ENCODE peak calls at places on chromosomes 2 and 18, in six cellular contexts. U, P, N, Q, T and I are unnamed samples.
A peak's percentile ranks its signal among the peaks of the same experiment; 100 is the strongest.

GRCh38 chr2:230680463-230681195 is 32.0 kb upstream of the CAB39 start:
- DNase-seq in Q (no peak), U (no peak), P (peak; percentile 86), T (no peak), N (no peak), I (no peak)

GRCh38 chr2:61377046-61377445 is 93.8 kb downstream of the USP34 start:
- DNase-seq in P (peak; percentile 21), N (no peak), T (no peak), U (no peak), Q (no peak), I (no peak)

GRCh38 chr2:164456599-164456998 is 164.7 kb downstream of the GRB14 start:
- DNase-seq in N (no peak), Q (no peak), T (no peak), P (no peak), U (no peak), I (no peak)

GRCh38 chr18:44497294-44497693 is 183.4 kb upstream of the SETBP1 start:
- DNase-seq in T (no peak), Q (no peak), U (no peak), P (no peak), N (no peak), I (no peak)

GRCh38 chr2:234691968-234692955 is 195.4 kb upstream of the ARL4C start:
- DNase-seq in T (no peak), N (no peak), Q (no peak), U (no peak), P (no peak), I (no peak)

GRCh38 chr2:214139630-214140284 is 271.1 kb upstream of the VWC2L start:
- DNase-seq in Q (no peak), T (no peak), U (no peak), P (no peak), N (no peak), I (no peak)

GRCh38 chr2:146189541-146189940 is 1655.3 kb upstream of the ACVR2A start:
- DNase-seq in U (no peak), P (no peak), N (peak; percentile 46), T (no peak), Q (no peak), I (no peak)

GRCh38 chr2:176583530-176584101 is 314.4 kb downstream of the MTX2 start:
- DNase-seq in U (no peak), N (no peak), Q (no peak), P (peak; percentile 31), T (peak; percentile 48), I (no peak)

GRCh38 chr2:235044501-235045271 is 92.9 kb downstream of the SH3BP4 start:
- DNase-seq in Q (no peak), N (no peak), T (no peak), P (no peak), U (no peak), I (no peak)

GRCh38 chr2:24843461-24843860 is 50.2 kb downstream of the CENPO start:
- DNase-seq in U (no peak), P (no peak), T (no peak), Q (no peak), N (no peak), I (no peak)

GRCh38 chr2:148658807-148659722 is 14.5 kb downstream of the EPC2 start:
- DNase-seq in T (peak; percentile 87), Q (no peak), P (peak; percentile 79), N (peak; percentile 60), U (no peak), I (no peak)

GRCh38 chr2:150478206-150478974 is 9.1 kb downstream of the RND3 start:
- DNase-seq in Q (no peak), U (no peak), N (peak; percentile 55), T (no peak), P (peak; percentile 31), I (peak; percentile 33)

GRCh38 chr2:99488999-99489757 is 639 bp downstream of the REV1 start:
- DNase-seq in U (no peak), P (peak; percentile 38), N (peak; percentile 70), Q (peak; percentile 53), T (peak; percentile 72), I (no peak)

GRCh38 chr2:113720167-113720566 is 36.3 kb downstream of the SLC35F5 start:
- DNase-seq in U (no peak), P (peak; percentile 20), Q (no peak), N (peak; percentile 13), T (peak; percentile 35), I (no peak)

GRCh38 chr2:109000654-109001600 is 11.9 kb upstream of the EDAR start:
- DNase-seq in N (no peak), P (no peak), U (no peak), Q (no peak), T (no peak), I (no peak)

GRCh38 chr2:136112317-136112891 is 5.5 kb downstream of the CXCR4 start:
- DNase-seq in N (no peak), P (no peak), U (no peak), T (no peak), Q (no peak), I (no peak)

GRCh38 chr2:239463541-239464165 is 62.8 kb upstream of the HDAC4 start:
- DNase-seq in T (no peak), P (no peak), N (no peak), U (no peak), Q (peak; percentile 24), I (no peak)

GRCh38 chr2:180622122-180622918 is 358.1 kb upstream of the UBE2E3 start:
- DNase-seq in U (no peak), Q (no peak), N (no peak), P (peak; percentile 78), T (peak; percentile 72), I (no peak)

GRCh38 chr2:30871980-30872789 is 64.9 kb upstream of the CAPN13 start:
- DNase-seq in T (no peak), U (peak; percentile 23), Q (no peak), N (peak; percentile 74), P (no peak), I (peak; percentile 68)

GRCh38 chr2:202529389-202529788 is 105.4 kb upstream of the FAM117B start:
- DNase-seq in U (no peak), T (peak; percentile 55), P (peak; percentile 86), N (no peak), Q (no peak), I (no peak)

GRCh38 chr18:79111483-79111882 is 42.3 kb downstream of the ATP9B start:
- DNase-seq in Q (no peak), T (no peak), P (no peak), U (no peak), N (no peak), I (no peak)

GRCh38 chr2:202064206-202064880 is 8.7 kb upstream of the KIAA2012 start:
- DNase-seq in Q (peak; percentile 53), U (no peak), P (peak; percentile 94), N (peak; percentile 32), T (peak; percentile 77), I (peak; percentile 75)

GRCh38 chr2:116692988-116693387 is 1121.5 kb upstream of the DDX18 start:
- DNase-seq in P (no peak), U (no peak), T (peak; percentile 39), Q (no peak), N (no peak), I (no peak)

GRCh38 chr2:20224191-20224715 is 677 bp downstream of the SDC1 start:
- DNase-seq in T (no peak), P (no peak), N (no peak), U (no peak), Q (no peak), I (no peak)

GRCh38 chr18:56709463-56709862 is 58.3 kb downstream of the WDR7 start:
- DNase-seq in Q (no peak), T (peak; percentile 81), N (peak; percentile 79), U (peak; percentile 9), P (peak; percentile 90), I (no peak)

GRCh38 chr18:62933261-62933887 is 218.0 kb downstream of the PHLPP1 start:
- DNase-seq in P (no peak), U (no peak), T (no peak), Q (no peak), N (no peak), I (no peak)

GRCh38 chr2:241941691-241942301 is 72.3 kb downstream of the RTP5 start:
- DNase-seq in T (no peak), U (no peak), Q (no peak), P (no peak), N (no peak), I (no peak)

GRCh38 chr2:237998530-237998929 is 31.7 kb downstream of the UBE2F start:
- DNase-seq in T (peak; percentile 32), N (no peak), Q (no peak), P (peak; percentile 41), U (no peak), I (no peak)

DNA sequence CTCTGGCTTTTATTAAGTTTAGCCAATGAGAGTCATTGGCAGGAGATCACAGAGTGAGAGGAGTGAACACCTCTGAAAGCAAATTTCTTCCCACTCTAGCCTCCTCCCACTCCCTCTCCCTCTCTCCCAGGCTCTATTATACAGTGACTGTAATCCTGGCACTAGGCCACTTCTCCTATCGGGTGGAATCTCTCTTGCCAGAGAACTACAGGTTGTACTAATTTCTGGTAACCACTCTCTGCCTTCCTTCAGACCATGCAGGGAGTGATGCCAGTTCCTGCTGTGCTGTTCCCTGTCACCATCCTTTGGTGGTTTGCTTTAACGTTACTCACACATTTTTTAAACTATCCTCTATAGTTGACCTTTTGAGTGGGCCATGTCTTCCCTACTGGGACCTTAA is 217.2 kb downstream of the MREG start:
- DNase-seq in T (peak; percentile 66), N (no peak), Q (no peak), P (peak; percentile 66), U (no peak), I (no peak)
- H2AK5ac ChIP-seq in T (peak overlapping the region; percentile 17), N (no peak overlapping the region), Q (no peak overlapping the region), P (peak overlapping the region; percentile 37), U (no peak overlapping the region), I (no peak overlapping the region)

DNA sequence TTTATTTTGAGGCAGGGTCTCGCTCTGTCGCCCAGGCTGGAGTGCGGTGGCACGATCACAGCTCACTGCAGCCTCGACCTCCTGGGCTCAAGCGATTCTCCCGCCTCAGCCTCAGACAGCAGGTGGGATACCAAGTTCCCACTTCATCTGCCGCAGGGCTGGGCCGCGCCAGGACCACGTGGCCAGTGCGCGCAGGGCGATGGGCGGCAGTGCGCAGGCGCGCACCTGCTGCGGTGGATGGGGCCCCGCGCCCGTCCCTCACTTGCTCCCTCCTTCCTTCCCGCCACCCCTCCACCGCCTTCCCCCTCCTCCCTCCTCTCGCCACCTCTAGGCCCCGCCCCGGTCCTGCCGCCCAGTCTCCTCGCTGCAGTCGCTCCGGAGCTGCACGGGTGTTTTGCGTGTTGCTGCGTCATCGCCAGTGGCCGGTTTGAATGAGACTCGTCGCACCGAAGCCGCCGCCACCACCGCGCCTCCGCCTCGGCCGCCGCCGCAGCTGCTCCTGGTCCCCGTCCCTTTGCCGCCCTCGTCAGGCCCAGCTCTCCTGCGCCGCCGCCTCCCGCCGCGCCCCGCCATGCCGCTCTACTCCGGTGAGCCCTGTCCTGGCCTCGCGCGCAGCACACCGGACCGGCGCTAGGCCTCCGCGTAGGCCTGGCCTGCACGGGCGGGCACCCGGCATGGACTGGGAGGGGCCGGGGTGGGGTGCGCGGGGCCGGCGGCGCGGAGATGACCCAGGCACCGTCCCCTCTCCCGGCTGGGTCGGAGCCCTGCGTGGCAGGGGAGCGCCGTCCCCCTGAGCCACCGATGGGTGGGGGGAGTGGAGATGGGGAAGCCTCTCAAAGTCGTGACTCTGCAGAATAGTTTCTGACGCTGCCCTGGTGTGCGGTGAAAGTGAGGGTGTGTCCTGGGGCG is at the start of gene USP14:
- DNase-seq in U (peak; percentile 90), P (peak; percentile 96), T (peak; percentile 97), N (peak; percentile 99), Q (peak; percentile 98), I (peak; percentile 93)
- H4K8ac ChIP-seq in U (peak within 1 kb of the TSS; percentile 95), P (peak within 1 kb of the TSS; percentile 91), T (peak within 1 kb of the TSS; percentile 100), N (no peak within 1 kb of the TSS), Q (no peak within 1 kb of the TSS), I (no peak within 1 kb of the TSS)

GRCh38 chr2:207934720-207935119 is 90.6 kb downstream of the PLEKHM3 start:
- DNase-seq in T (no peak), N (no peak), P (no peak), U (no peak), Q (no peak), I (no peak)
- H2BK15ac ChIP-seq in T (no peak overlapping the region), N (no peak overlapping the region), P (no peak overlapping the region), U (no peak overlapping the region), Q (no peak overlapping the region), I (no peak overlapping the region)

GRCh38 chr2:47069628-47070154 is 85.4 kb downstream of the STPG4 start:
- DNase-seq in N (peak; percentile 99), T (peak; percentile 60), P (peak; percentile 65), Q (peak; percentile 95), U (peak; percentile 76), I (peak; percentile 66)
- H2AK5ac ChIP-seq in N (no peak overlapping the region), T (peak overlapping the region; percentile 99), P (peak overlapping the region; percentile 100), Q (no peak overlapping the region), U (peak overlapping the region; percentile 95), I (peak overlapping the region; percentile 76)